ENCODE peak calls at places on chromosomes 16 and 17, in nine cellular contexts. F, P, V, A, D, J, T, Q and I are unnamed samples.

GRCh38 chr17:58487589-58488427 is at the start of gene HSF5:
- DNase-seq in F (peak), Q (no peak), T (no peak), D (peak), A (peak), P (no peak), J (peak), V (peak), I (peak)

GRCh38 chr16:51812945-51813344 is 661.9 kb upstream of the SALL1 start:
- DNase-seq in P (no peak), V (no peak), Q (no peak), T (no peak), D (no peak), A (no peak), F (no peak), J (no peak), I (no peak)

GRCh38 chr17:82287849-82288601 is 14.5 kb upstream of the CSNK1D start:
- DNase-seq in T (no peak), Q (peak), V (no peak), J (no peak), A (no peak), F (peak), P (peak), D (no peak), I (no peak)

GRCh38 chr17:6894206-6894528 is 62.6 kb upstream of the TEKT1 start:
- DNase-seq in F (peak), Q (no peak), P (no peak), D (peak), V (no peak), J (peak), T (no peak), A (peak), I (no peak)

GRCh38 chr17:16286947-16287562 is 66.2 kb downstream of the CENPV start:
- DNase-seq in A (peak), J (no peak), F (peak), D (peak), T (no peak), V (no peak), P (no peak), Q (no peak), I (peak)

GRCh38 chr17:49968380-49969133 is 433 bp upstream of the DLX4 start:
- DNase-seq in D (peak), F (peak), J (peak), P (peak), Q (peak), T (no peak), A (peak), V (peak), I (peak)

GRCh38 chr17:376936-377863 is 24.6 kb upstream of the RPH3AL start:
- DNase-seq in P (no peak), D (no peak), T (no peak), A (no peak), J (no peak), F (no peak), V (no peak), Q (peak), I (no peak)

GRCh38 chr16:20798364-20798763 is 7.9 kb downstream of the ERI2 start:
- DNase-seq in A (no peak), T (no peak), Q (peak), J (no peak), V (no peak), D (no peak), P (no peak), F (no peak), I (no peak)

GRCh38 chr17:45376171-45376564 is 56.5 kb downstream of the ARHGAP27 start:
- DNase-seq in J (no peak), D (no peak), A (peak), T (no peak), V (no peak), Q (no peak), P (no peak), F (no peak), I (no peak)

GRCh38 chr16:72908362-72908838 is 139.5 kb downstream of the ZFHX3 start:
- DNase-seq in F (no peak), Q (no peak), V (no peak), P (no peak), J (no peak), D (no peak), T (no peak), A (no peak), I (no peak)

GRCh38 chr16:56807011-56807675 is 57.9 kb upstream of the SLC12A3 start:
- DNase-seq in V (no peak), T (no peak), D (no peak), P (peak), F (peak), A (no peak), Q (peak), J (no peak), I (no peak)

GRCh38 chr17:1181769-1182137 is 2.0 kb upstream of the ABR start:
- DNase-seq in F (peak), J (no peak), P (no peak), Q (peak), A (no peak), V (no peak), D (peak), T (no peak), I (no peak)

GRCh38 chr17:45008191-45008590 is 40.1 kb upstream of the C1QL1 start:
- DNase-seq in F (no peak), V (no peak), J (no peak), A (no peak), Q (no peak), D (no peak), T (no peak), P (no peak), I (no peak)

GRCh38 chr17:17661834-17662233 is 19.4 kb upstream of the RAI1 start:
- DNase-seq in V (no peak), D (peak), F (no peak), T (no peak), J (no peak), P (no peak), Q (no peak), A (no peak), I (no peak)

GRCh38 chr17:78409191-78409621 is 30.8 kb downstream of the PGS1 start:
- DNase-seq in P (no peak), A (no peak), V (no peak), F (no peak), D (no peak), J (no peak), Q (no peak), T (no peak), I (no peak)

GRCh38 chr16:19980866-19981265 is 92.8 kb downstream of the GPR139 start:
- DNase-seq in J (no peak), F (no peak), A (peak), P (peak), Q (peak), D (no peak), V (no peak), T (no peak), I (peak)

GRCh38 chr17:1764274-1764673 is 2.4 kb downstream of the SERPINF1 start:
- DNase-seq in Q (peak), F (peak), A (no peak), V (peak), J (peak), P (no peak), T (no peak), D (no peak), I (no peak)

GRCh38 chr16:10619271-10619849 is 39.0 kb upstream of the EMP2 start:
- DNase-seq in J (peak), F (no peak), T (no peak), A (peak), V (no peak), P (no peak), D (peak), Q (no peak), I (peak)

GRCh38 chr17:4162366-4162765 is 19.4 kb downstream of the CYB5D2 start:
- DNase-seq in D (no peak), T (no peak), F (no peak), Q (no peak), A (no peak), J (no peak), V (no peak), P (no peak), I (no peak)

GRCh38 chr17:17682293-17682736 is 1.1 kb downstream of the RAI1 start:
- DNase-seq in A (no peak), D (peak), P (peak), J (peak), F (peak), V (peak), Q (no peak), T (peak), I (peak)

GRCh38 chr17:31580331-31581021 is 189.0 kb downstream of the RAB11FIP4 start:
- DNase-seq in Q (peak), D (no peak), A (no peak), T (no peak), J (no peak), P (no peak), V (no peak), F (peak), I (no peak)

GRCh38 chr17:17794382-17794781 is 42.4 kb downstream of the SREBF1 start:
- DNase-seq in Q (no peak), A (no peak), D (no peak), F (no peak), J (no peak), P (no peak), V (no peak), T (no peak), I (no peak)

GRCh38 chr16:56852968-56853367 is 12.0 kb upstream of the SLC12A3 start:
- DNase-seq in P (no peak), A (no peak), F (no peak), Q (no peak), D (no peak), J (no peak), T (no peak), V (no peak), I (no peak)

GRCh38 chr17:17349724-17350106 is 46.5 kb downstream of the NT5M start:
- DNase-seq in T (no peak), V (no peak), P (no peak), A (peak), Q (no peak), J (no peak), F (no peak), D (no peak), I (no peak)

GRCh38 chr16:58301052-58301451 is 6.2 kb upstream of the PRSS54 start:
- DNase-seq in F (no peak), J (no peak), Q (no peak), T (no peak), D (no peak), V (no peak), A (no peak), P (no peak), I (no peak)

GRCh38 chr16:69097425-69097824 is 8.0 kb upstream of the HAS3 start:
- DNase-seq in D (no peak), V (no peak), J (no peak), A (no peak), F (no peak), T (no peak), Q (no peak), P (no peak), I (no peak)

GRCh38 chr17:333626-334396 is 18.8 kb downstream of the RPH3AL start:
- DNase-seq in J (no peak), P (no peak), D (no peak), V (no peak), Q (peak), F (peak), T (peak), A (peak), I (no peak)